ENCODE peak calls at places on chromosome 22, in seven cellular contexts. One of them, this sample, is unnamed. For H3K36me3, the result is how much of the 10 kb centered on the place peaks cover.

GRCh38 chr22:30308518-30309230 is 18.1 kb downstream of the TBC1D10A start:
- DNase-seq in tibial nerve: no peak
- DNase-seq in left ventricle myocardium inferior: no peak
- DNase-seq in transverse colon: peak
- DNase-seq in PC-3: no peak
- DNase-seq in testis: no peak
- DNase-seq in OCI-LY7: peak
- DNase-seq in this sample: peak

GRCh38 chr22:17087176-17088131 is 2.7 kb downstream of the IL17RA start:
- DNase-seq in PC-3: no peak
- DNase-seq in left ventricle myocardium inferior: no peak
- DNase-seq in tibial nerve: no peak
- DNase-seq in OCI-LY7: peak
- DNase-seq in transverse colon: no peak
- DNase-seq in testis: no peak
- DNase-seq in this sample: no peak

GRCh38 chr22:39214006-39214382 is 30.8 kb downstream of the PDGFB start:
- DNase-seq in tibial nerve: no peak
- DNase-seq in OCI-LY7: no peak
- DNase-seq in transverse colon: no peak
- DNase-seq in left ventricle myocardium inferior: no peak
- DNase-seq in testis: no peak
- DNase-seq in PC-3: peak
- DNase-seq in this sample: no peak

GRCh38 chr22:25125693-25126357 is 73.8 kb upstream of the CRYBB3 start:
- DNase-seq in left ventricle myocardium inferior: no peak
- DNase-seq in OCI-LY7: no peak
- DNase-seq in transverse colon: no peak
- DNase-seq in testis: no peak
- DNase-seq in tibial nerve: no peak
- DNase-seq in PC-3: no peak
- DNase-seq in this sample: no peak

GRCh38 chr22:29917052-29917902 is 34.3 kb downstream of the MTMR3 start:
- DNase-seq in transverse colon: no peak
- DNase-seq in PC-3: no peak
- DNase-seq in testis: peak
- DNase-seq in OCI-LY7: no peak
- DNase-seq in left ventricle myocardium inferior: no peak
- DNase-seq in tibial nerve: peak
- DNase-seq in this sample: peak

GRCh38 chr22:47195676-47196492 is 433.4 kb downstream of the TBC1D22A start:
- DNase-seq in testis: peak
- DNase-seq in left ventricle myocardium inferior: no peak
- DNase-seq in OCI-LY7: no peak
- DNase-seq in tibial nerve: no peak
- DNase-seq in PC-3: peak
- DNase-seq in transverse colon: no peak
- DNase-seq in this sample: no peak

GRCh38 chr22:33677536-33677935 is 242.7 kb downstream of the LARGE1 start:
- DNase-seq in OCI-LY7: no peak
- DNase-seq in left ventricle myocardium inferior: no peak
- DNase-seq in testis: no peak
- DNase-seq in transverse colon: no peak
- DNase-seq in PC-3: no peak
- DNase-seq in tibial nerve: no peak
- DNase-seq in this sample: no peak

GRCh38 chr22:49772692-49773091 is 55.0 kb downstream of the BRD1 start:
- DNase-seq in PC-3: no peak
- DNase-seq in testis: no peak
- DNase-seq in tibial nerve: no peak
- DNase-seq in OCI-LY7: no peak
- DNase-seq in transverse colon: no peak
- DNase-seq in left ventricle myocardium inferior: no peak
- DNase-seq in this sample: no peak

GRCh38 chr22:42964994-42965699 is 49.8 kb downstream of the PACSIN2 start:
- DNase-seq in transverse colon: no peak
- DNase-seq in tibial nerve: no peak
- DNase-seq in PC-3: peak
- DNase-seq in left ventricle myocardium inferior: no peak
- DNase-seq in OCI-LY7: no peak
- DNase-seq in testis: no peak
- DNase-seq in this sample: no peak

GRCh38 chr22:21693999-21694341 is 28.2 kb downstream of the PPIL2 start:
- DNase-seq in left ventricle myocardium inferior: no peak
- DNase-seq in testis: no peak
- DNase-seq in tibial nerve: no peak
- DNase-seq in PC-3: no peak
- DNase-seq in OCI-LY7: no peak
- DNase-seq in transverse colon: no peak
- DNase-seq in this sample: no peak
- H3K36me3 ChIP-seq in left ventricle myocardium inferior: half or more
- H3K36me3 ChIP-seq in testis: under half
- H3K36me3 ChIP-seq in tibial nerve: under half
- H3K36me3 ChIP-seq in PC-3: under half
- H3K36me3 ChIP-seq in OCI-LY7: half or more
- H3K36me3 ChIP-seq in transverse colon: under half
- H3K36me3 ChIP-seq in this sample: under half

GRCh38 chr22:44026066-44026629 is 2.0 kb downstream of the PARVB start:
- DNase-seq in PC-3: no peak
- DNase-seq in left ventricle myocardium inferior: no peak
- DNase-seq in testis: no peak
- DNase-seq in transverse colon: no peak
- DNase-seq in OCI-LY7: no peak
- DNase-seq in tibial nerve: no peak
- DNase-seq in this sample: no peak
- H3K4me3 ChIP-seq in PC-3: no peak
- H3K4me3 ChIP-seq in left ventricle myocardium inferior: peak
- H3K4me3 ChIP-seq in testis: no peak
- H3K4me3 ChIP-seq in transverse colon: peak
- H3K4me3 ChIP-seq in OCI-LY7: no peak
- H3K4me3 ChIP-seq in tibial nerve: peak
- H3K4me3 ChIP-seq in this sample: no peak

DNA sequence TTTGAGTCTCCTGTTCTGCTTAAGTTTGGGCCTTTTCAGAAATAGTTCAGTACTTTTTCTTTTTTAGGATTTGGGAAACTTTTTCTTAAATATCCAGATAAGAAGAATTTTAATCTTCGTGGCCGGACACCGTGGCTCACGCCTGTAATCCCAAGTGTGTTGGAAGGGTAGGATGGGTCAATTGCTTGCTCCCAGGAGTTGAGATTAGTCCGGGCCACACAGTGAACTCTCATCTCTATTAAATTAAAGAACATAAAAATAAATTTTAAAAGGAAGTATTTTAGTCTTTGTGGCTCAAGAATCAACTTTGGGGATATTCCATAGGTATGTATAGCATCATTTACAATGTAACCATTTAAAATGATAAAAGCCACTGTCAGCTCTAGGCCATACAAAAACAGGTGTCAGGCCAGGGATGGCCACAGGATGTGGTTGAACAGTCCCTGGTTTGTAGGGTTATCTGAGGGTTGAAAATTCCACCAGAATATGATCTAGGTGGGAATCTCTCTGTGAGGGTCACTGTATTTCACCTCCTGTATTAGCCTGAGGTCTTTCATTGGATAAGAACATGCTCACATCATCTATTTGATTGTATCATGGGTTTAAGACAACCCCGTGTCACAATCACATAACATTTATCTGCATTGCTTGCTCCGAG is 115.6 kb downstream of the GGTLC2 start:
- DNase-seq in testis: no peak
- DNase-seq in OCI-LY7: no peak
- DNase-seq in PC-3: no peak
- DNase-seq in transverse colon: no peak
- DNase-seq in tibial nerve: no peak
- DNase-seq in left ventricle myocardium inferior: no peak
- DNase-seq in this sample: no peak
- H3K36me3 ChIP-seq in testis: under half
- H3K36me3 ChIP-seq in OCI-LY7: under half
- H3K36me3 ChIP-seq in PC-3: under half
- H3K36me3 ChIP-seq in transverse colon: under half
- H3K36me3 ChIP-seq in tibial nerve: under half
- H3K36me3 ChIP-seq in left ventricle myocardium inferior: under half
- H3K36me3 ChIP-seq in this sample: under half

DNA sequence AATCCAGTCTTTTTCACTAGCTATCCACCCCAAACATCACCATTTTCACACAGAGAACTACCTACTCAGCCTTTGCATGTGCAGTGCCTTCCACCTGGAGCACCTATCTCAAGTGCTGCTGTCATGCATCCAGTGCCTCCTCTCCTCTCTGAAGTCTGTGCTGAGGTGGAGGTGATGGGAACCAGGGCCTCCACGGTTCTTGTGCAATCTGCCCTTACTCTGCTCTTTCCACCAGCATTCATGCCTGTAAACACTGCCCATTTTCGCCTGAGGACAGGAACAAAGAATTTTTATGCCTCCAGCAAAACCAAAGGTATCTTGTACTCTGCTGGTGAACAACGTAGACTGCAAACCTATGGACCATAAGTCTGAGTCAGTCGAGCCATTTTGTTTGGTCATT is 27.0 kb downstream of the PITPNB start:
- DNase-seq in left ventricle myocardium inferior: peak
- DNase-seq in OCI-LY7: no peak
- DNase-seq in testis: no peak
- DNase-seq in PC-3: no peak
- DNase-seq in tibial nerve: no peak
- DNase-seq in transverse colon: no peak
- DNase-seq in this sample: no peak
- H3K4me3 ChIP-seq in left ventricle myocardium inferior: no peak
- H3K4me3 ChIP-seq in OCI-LY7: no peak
- H3K4me3 ChIP-seq in testis: no peak
- H3K4me3 ChIP-seq in PC-3: no peak
- H3K4me3 ChIP-seq in tibial nerve: no peak
- H3K4me3 ChIP-seq in transverse colon: no peak
- H3K4me3 ChIP-seq in this sample: no peak

GRCh38 chr22:40324468-40325305 is 21.6 kb upstream of the ADSL start:
- DNase-seq in OCI-LY7: no peak
- DNase-seq in PC-3: no peak
- DNase-seq in transverse colon: peak
- DNase-seq in tibial nerve: no peak
- DNase-seq in testis: no peak
- DNase-seq in left ventricle myocardium inferior: no peak
- DNase-seq in this sample: no peak

GRCh38 chr22:40323681-40324083 is 22.6 kb upstream of the ADSL start:
- DNase-seq in transverse colon: no peak
- DNase-seq in left ventricle myocardium inferior: no peak
- DNase-seq in tibial nerve: no peak
- DNase-seq in PC-3: no peak
- DNase-seq in OCI-LY7: no peak
- DNase-seq in testis: peak
- DNase-seq in this sample: no peak

GRCh38 chr22:40320687-40321086 is 25.6 kb upstream of the ADSL start:
- DNase-seq in transverse colon: no peak
- DNase-seq in tibial nerve: no peak
- DNase-seq in OCI-LY7: no peak
- DNase-seq in PC-3: no peak
- DNase-seq in testis: no peak
- DNase-seq in left ventricle myocardium inferior: no peak
- DNase-seq in this sample: no peak

GRCh38 chr22:40322061-40322460 is 24.2 kb upstream of the ADSL start:
- DNase-seq in OCI-LY7: no peak
- DNase-seq in tibial nerve: no peak
- DNase-seq in left ventricle myocardium inferior: no peak
- DNase-seq in transverse colon: no peak
- DNase-seq in testis: no peak
- DNase-seq in PC-3: no peak
- DNase-seq in this sample: no peak

DNA sequence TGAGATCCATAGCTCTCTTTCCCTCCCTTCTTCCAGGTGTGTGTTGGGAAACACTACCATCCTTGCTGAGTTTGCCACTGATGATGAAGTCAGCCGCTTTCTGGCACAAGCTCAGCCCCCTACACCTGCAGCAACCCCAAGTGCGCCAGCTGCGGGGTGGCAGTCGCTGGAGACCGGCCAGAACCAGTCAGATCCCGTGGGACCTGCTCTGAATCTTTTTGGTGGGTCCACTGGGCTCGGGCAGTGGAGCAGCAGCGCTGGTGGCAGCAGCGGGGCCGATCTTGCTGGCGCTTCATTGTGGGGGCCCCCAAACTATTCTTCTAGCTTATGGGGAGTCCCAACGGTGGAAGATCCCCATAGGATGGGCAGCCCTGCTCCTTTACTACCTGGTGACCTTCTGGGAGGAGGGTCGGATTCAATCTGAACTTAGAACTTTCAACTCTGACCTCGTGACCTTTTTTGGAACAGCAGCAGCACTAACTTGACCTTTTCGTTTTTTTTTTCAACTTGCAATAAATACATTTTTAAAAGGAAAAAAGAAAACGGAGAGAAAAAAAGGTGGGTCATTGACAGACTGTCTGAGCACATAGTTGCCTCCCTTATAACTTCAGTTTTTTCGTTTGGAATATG is 23.4 kb upstream of the ADSL start:
- DNase-seq in testis: no peak
- DNase-seq in left ventricle myocardium inferior: no peak
- DNase-seq in PC-3: no peak
- DNase-seq in tibial nerve: no peak
- DNase-seq in OCI-LY7: no peak
- DNase-seq in transverse colon: no peak
- DNase-seq in this sample: no peak
- H3K36me3 ChIP-seq in testis: under half
- H3K36me3 ChIP-seq in left ventricle myocardium inferior: half or more
- H3K36me3 ChIP-seq in PC-3: under half
- H3K36me3 ChIP-seq in tibial nerve: under half
- H3K36me3 ChIP-seq in OCI-LY7: half or more
- H3K36me3 ChIP-seq in transverse colon: under half
- H3K36me3 ChIP-seq in this sample: under half

GRCh38 chr22:46148336-46148735 is 2.0 kb upstream of the PPARA start:
- DNase-seq in left ventricle myocardium inferior: no peak
- DNase-seq in transverse colon: peak
- DNase-seq in PC-3: no peak
- DNase-seq in OCI-LY7: no peak
- DNase-seq in tibial nerve: no peak
- DNase-seq in testis: no peak
- DNase-seq in this sample: no peak
- H3K4me3 ChIP-seq in left ventricle myocardium inferior: no peak
- H3K4me3 ChIP-seq in transverse colon: no peak
- H3K4me3 ChIP-seq in PC-3: no peak
- H3K4me3 ChIP-seq in OCI-LY7: no peak
- H3K4me3 ChIP-seq in tibial nerve: no peak
- H3K4me3 ChIP-seq in testis: no peak
- H3K4me3 ChIP-seq in this sample: no peak